ENCODE peak calls at places on chromosomes 11 and 22, in four cellular contexts. B is OCI-LY7; C is CD4-positive, alpha-beta T cell; R is dorsolateral prefrontal cortex. I is an unnamed sample.

GRCh38 chr11:64799256-64799924 is 3.6 kb downstream of the MAP4K2 start:
- DNase-seq in B (peak; percentile 79), C (no peak), R (no peak), I (no peak)

GRCh38 chr11:66366844-66367477 is 4.6 kb downstream of the SLC29A2 start:
- DNase-seq in B (no peak), C (no peak), R (no peak), I (no peak)

GRCh38 chr22:48972979-48973693 is 854.5 kb downstream of the BRD1 start:
- DNase-seq in B (no peak), C (no peak), R (no peak), I (no peak)

GRCh38 chr22:49573109-49573765 is 254.4 kb downstream of the BRD1 start:
- DNase-seq in B (no peak), C (no peak), R (peak; percentile 26), I (no peak)

GRCh38 chr11:101706015-101706414 is 122.2 kb upstream of the TRPC6 start:
- DNase-seq in B (no peak), C (no peak), R (no peak), I (no peak)

GRCh38 chr11:8834379-8834778 is 76.6 kb upstream of the AKIP1 start:
- DNase-seq in B (no peak), C (no peak), R (no peak), I (no peak)

GRCh38 chr11:28176231-28176853 is 68.2 kb downstream of the METTL15 start:
- DNase-seq in B (no peak), C (no peak), R (no peak), I (no peak)

GRCh38 chr11:48172818-48173609 is 43.6 kb upstream of the OR4B1 start:
- DNase-seq in B (peak; percentile 60), C (peak; percentile 49), R (peak; percentile 79), I (peak; percentile 76)

GRCh38 chr11:112605093-112605666 is 344.5 kb upstream of the PLET1 start:
- DNase-seq in B (no peak), C (no peak), R (no peak), I (no peak)

GRCh38 chr11:100691886-100692285 is 4.8 kb downstream of the ARHGAP42 start:
- DNase-seq in B (no peak), C (no peak), R (no peak), I (no peak)

GRCh38 chr11:112453601-112454577 is 193.2 kb upstream of the PLET1 start:
- DNase-seq in B (peak; percentile 17), C (peak; percentile 2), R (no peak), I (peak; percentile 69)

GRCh38 chr11:40602866-40603578 is 856.4 kb downstream of the LRRC4C start:
- DNase-seq in B (no peak), C (no peak), R (no peak), I (no peak)

GRCh38 chr22:31631381-31631780 is 30.6 kb downstream of the PISD start:
- DNase-seq in B (no peak), C (no peak), R (no peak), I (no peak)

GRCh38 chr11:7057641-7058040 is 31.2 kb upstream of the RBMXL2 start:
- DNase-seq in B (no peak), C (no peak), R (no peak), I (no peak)

GRCh38 chr11:86068138-86068861 is 584 bp downstream of the PICALM start:
- DNase-seq in B (peak; percentile 66), C (peak; percentile 6), R (peak; percentile 64), I (peak; percentile 60)

GRCh38 chr11:64152841-64153691 is 12.8 kb downstream of the MACROD1 start:
- DNase-seq in B (peak; percentile 60), C (peak; percentile 55), R (peak; percentile 84), I (peak; percentile 77)

GRCh38 chr22:24925586-24926427 is 20.7 kb downstream of the LHFPL7 start:
- DNase-seq in B (no peak), C (no peak), R (no peak), I (no peak)

GRCh38 chr11:108873305-108873704 is 208.4 kb downstream of the DDX10 start:
- DNase-seq in B (no peak), C (no peak), R (no peak), I (no peak)

GRCh38 chr22:31818481-31819392 is 64.9 kb downstream of the DEPDC5 start:
- DNase-seq in B (no peak), C (no peak), R (no peak), I (peak; percentile 35)

GRCh38 chr22:39144101-39144815 is 8.2 kb downstream of the CBX7 start:
- DNase-seq in B (peak; percentile 64), C (peak; percentile 39), R (no peak), I (peak; percentile 66)

GRCh38 chr22:47209547-47210023 is 447.1 kb downstream of the TBC1D22A start:
- DNase-seq in B (no peak), C (no peak), R (no peak), I (no peak)

GRCh38 chr11:10498022-10498400 is 42.9 kb downstream of the AMPD3 start:
- DNase-seq in B (no peak), C (no peak), R (no peak), I (no peak)

GRCh38 chr11:18721576-18722292 is 4.3 kb downstream of the IGSF22 start:
- DNase-seq in B (peak; percentile 48), C (peak; percentile 24), R (no peak), I (peak; percentile 71)

GRCh38 chr11:92929168-92930053 is 40.0 kb upstream of the MTNR1B start:
- DNase-seq in B (no peak), C (no peak), R (no peak), I (no peak)

GRCh38 chr11:129331871-129332274 is 43.8 kb upstream of the BARX2 start:
- DNase-seq in B (peak; percentile 49), C (peak; percentile 32), R (peak; percentile 89), I (peak; percentile 81)

GRCh38 chr11:129331217-129331616 is 44.4 kb upstream of the BARX2 start:
- DNase-seq in B (no peak), C (no peak), R (no peak), I (no peak)

DNA sequence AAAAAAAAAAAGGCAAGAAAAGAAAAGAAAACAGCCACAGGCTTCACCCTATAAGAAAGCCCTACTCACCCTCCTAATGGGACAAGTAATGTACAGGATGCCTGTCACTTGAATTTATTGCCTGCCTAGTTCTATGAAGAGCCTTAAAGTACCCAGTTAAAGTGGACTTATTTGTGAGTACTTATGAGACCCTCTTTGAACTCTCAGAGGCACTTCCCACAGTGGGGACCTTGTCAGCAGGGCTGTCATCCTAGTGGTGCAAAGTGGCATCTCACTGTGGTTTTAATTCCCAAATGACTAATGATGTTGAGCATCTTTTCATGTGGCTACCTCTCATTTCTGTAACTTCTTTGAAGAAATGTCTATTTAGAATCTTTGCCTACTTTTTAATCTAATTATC is 41.8 kb upstream of the BARX2 start:
- DNase-seq in B (no peak), C (no peak), R (no peak), I (no peak)
- TF ChIP-seq CTCF in B (no peak), C (no peak), R (no peak), I (no peak)

DNA sequence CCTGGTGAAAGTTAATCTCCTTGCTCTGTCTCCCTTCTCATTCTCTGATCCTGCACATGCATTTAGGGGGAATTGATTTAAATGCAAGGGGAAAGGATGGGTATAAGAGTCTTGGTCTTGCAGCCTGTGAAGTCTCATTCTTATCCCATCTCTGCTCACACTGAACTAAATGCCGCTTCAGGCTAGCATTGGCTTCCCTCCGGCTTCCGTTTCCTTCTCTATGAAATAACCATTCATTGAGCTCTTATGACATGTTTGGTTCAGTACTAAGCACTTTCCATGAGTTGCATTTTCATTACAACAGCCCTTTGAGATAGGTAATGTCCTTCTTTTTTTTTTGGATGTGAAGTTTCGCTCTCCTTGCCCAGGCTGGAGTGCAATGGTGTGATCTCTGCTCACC is 5.6 kb downstream of the ZBTB16 start:
- DNase-seq in B (no peak), C (no peak), R (no peak), I (no peak)
- TF ChIP-seq CTCF in B (no peak), C (no peak), R (no peak), I (no peak)

DNA sequence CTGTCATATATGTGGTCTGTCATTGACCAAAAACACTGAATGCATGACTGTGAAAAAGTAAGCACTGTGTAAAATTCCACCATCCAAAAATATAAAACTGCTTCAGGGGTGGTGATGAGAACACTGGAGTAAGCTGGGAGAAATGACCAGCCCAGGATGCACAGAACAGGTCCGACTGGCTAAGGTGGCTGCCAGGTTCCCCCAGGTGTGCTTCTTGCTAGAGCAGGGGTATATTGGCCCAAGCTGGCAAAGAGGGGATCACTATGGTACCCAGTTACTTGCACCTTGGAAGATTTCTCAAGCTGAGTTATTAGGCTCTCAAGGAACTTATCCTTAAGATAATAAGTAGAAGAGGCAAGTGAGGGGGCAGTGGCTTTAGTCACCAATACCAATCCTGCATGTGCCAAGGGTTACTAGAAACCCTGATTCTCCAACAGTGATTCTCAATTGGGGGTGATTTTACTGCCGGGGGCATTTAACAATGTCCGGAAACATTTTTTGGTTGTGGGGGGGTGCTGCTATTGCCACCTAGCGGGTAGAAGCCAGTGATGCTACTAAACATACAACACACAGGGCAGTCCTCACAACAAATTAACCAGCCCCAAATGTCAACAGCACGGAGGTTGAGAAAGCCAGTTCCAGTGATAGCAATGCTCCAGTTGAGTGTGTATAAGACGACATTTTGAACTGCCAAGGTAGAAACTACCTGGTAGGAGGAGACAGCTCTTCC is 15.7 kb downstream of the SNU13 start:
- DNase-seq in B (peak; percentile 56), C (no peak), R (no peak), I (no peak)
- TF ChIP-seq CTCF in B (peak; percentile 89), C (no peak), R (peak; percentile 25), I (no peak)

GRCh38 chr11:13013054-13013488 is 4.0 kb downstream of the RASSF10 start:
- DNase-seq in B (no peak), C (no peak), R (no peak), I (no peak)

GRCh38 chr11:13019313-13019712 is 10.2 kb downstream of the RASSF10 start:
- DNase-seq in B (no peak), C (no peak), R (no peak), I (no peak)

GRCh38 chr11:13015753-13016152 is 6.6 kb downstream of the RASSF10 start:
- DNase-seq in B (no peak), C (no peak), R (no peak), I (no peak)

GRCh38 chr11:13012037-13012693 is 3.0 kb downstream of the RASSF10 start:
- DNase-seq in B (no peak), C (no peak), R (no peak), I (no peak)

DNA sequence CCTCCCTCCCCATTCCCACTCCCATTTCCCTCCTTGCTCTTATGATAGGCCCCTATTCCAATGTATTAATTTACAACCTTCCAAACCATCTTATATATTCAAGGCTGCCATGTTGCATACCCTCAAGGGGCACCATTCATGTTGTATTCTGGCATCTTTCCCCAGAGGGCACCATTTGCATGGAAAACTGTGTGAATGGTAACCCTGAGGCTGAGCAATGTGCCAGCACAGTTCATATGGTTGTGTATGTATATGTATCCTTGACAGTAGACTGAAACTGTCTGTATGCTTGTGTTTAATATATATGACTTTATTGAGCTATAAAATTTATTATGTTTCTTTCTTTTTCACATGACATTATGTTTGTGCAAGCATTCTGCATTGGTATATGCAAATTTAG is 7.3 kb downstream of the RASSF10 start:
- DNase-seq in B (no peak), C (no peak), R (no peak), I (no peak)
- TF ChIP-seq CTCF in B (no peak), C (no peak), R (no peak), I (no peak)

DNA sequence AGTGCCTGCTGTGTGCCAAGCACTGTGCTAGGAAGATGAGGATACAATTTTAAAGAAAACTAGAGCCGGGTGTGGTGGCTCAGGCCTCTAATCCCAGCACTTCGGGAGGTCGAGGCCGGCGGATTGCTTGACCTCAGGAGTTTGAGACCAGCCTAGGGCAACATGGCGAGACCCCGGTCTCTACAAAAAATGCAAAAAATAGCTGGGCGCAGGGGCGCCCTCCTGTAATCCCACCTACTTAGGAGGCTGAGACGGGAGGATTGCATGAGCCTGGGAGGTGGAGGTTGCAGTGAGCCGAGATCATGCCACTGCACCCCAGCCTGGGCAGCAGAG is 8.3 kb downstream of the TPBGL start:
- DNase-seq in B (no peak), C (no peak), R (no peak), I (no peak)
- TF ChIP-seq CTCF in B (no peak), C (peak; percentile 42), R (no peak), I (peak; percentile 61)

I was measured in activated CD8-positive, alpha-beta T cell treated with anti-CD3 and anti-CD28 coated beads for 36 hours.